ENCODE peak calls at places on chromosomes 4 and X, in eight cellular contexts. One of them, this sample, is unnamed. For H3K27me3 and H3K4me1, the result is how much of the 10 kb centered on the place peaks cover.

GRCh38 chr4:17347445-17347844 is 164.4 kb downstream of the QDPR start:
- DNase-seq in CD8-positive, alpha-beta T cell: no peak
- DNase-seq in heart right ventricle: no peak
- DNase-seq in cardiac muscle cell: peak
- DNase-seq in endothelial cell of umbilical vein: peak
- DNase-seq in tibial nerve: no peak
- DNase-seq in small intestine: peak
- DNase-seq in sigmoid colon: no peak
- DNase-seq in this sample: peak

GRCh38 chr4:48129307-48130014 is 4.6 kb downstream of the TXK start:
- DNase-seq in CD8-positive, alpha-beta T cell: no peak
- DNase-seq in heart right ventricle: peak
- DNase-seq in cardiac muscle cell: no peak
- DNase-seq in endothelial cell of umbilical vein: no peak
- DNase-seq in tibial nerve: no peak
- DNase-seq in small intestine: peak
- DNase-seq in sigmoid colon: no peak
- DNase-seq in this sample: no peak

GRCh38 chr4:3430524-3430923 is 11.2 kb upstream of the HGFAC start:
- DNase-seq in CD8-positive, alpha-beta T cell: no peak
- DNase-seq in heart right ventricle: peak
- DNase-seq in cardiac muscle cell: no peak
- DNase-seq in endothelial cell of umbilical vein: no peak
- DNase-seq in tibial nerve: no peak
- DNase-seq in small intestine: no peak
- DNase-seq in sigmoid colon: no peak
- DNase-seq in this sample: no peak

GRCh38 chr4:79396794-79397193 is 11.2 kb downstream of the GK2 start:
- DNase-seq in CD8-positive, alpha-beta T cell: no peak
- DNase-seq in heart right ventricle: no peak
- DNase-seq in cardiac muscle cell: no peak
- DNase-seq in endothelial cell of umbilical vein: no peak
- DNase-seq in tibial nerve: no peak
- DNase-seq in small intestine: no peak
- DNase-seq in sigmoid colon: no peak
- DNase-seq in this sample: no peak

GRCh38 chr4:127732623-127733199 is 2.5 kb downstream of the SLC25A31 start:
- DNase-seq in CD8-positive, alpha-beta T cell: no peak
- DNase-seq in heart right ventricle: no peak
- DNase-seq in cardiac muscle cell: peak
- DNase-seq in endothelial cell of umbilical vein: peak
- DNase-seq in tibial nerve: no peak
- DNase-seq in small intestine: peak
- DNase-seq in sigmoid colon: no peak
- DNase-seq in this sample: no peak

GRCh38 chr4:73701116-73701515 is 39.3 kb upstream of the CXCL8 start:
- DNase-seq in CD8-positive, alpha-beta T cell: no peak
- DNase-seq in heart right ventricle: no peak
- DNase-seq in cardiac muscle cell: no peak
- DNase-seq in endothelial cell of umbilical vein: no peak
- DNase-seq in tibial nerve: no peak
- DNase-seq in small intestine: no peak
- DNase-seq in sigmoid colon: no peak
- DNase-seq in this sample: no peak

GRCh38 chrX:109600114-109600710 is 24.8 kb downstream of the KCNE5 start:
- DNase-seq in CD8-positive, alpha-beta T cell: no peak
- DNase-seq in heart right ventricle: peak
- DNase-seq in cardiac muscle cell: peak
- DNase-seq in endothelial cell of umbilical vein: no peak
- DNase-seq in tibial nerve: no peak
- DNase-seq in small intestine: no peak
- DNase-seq in sigmoid colon: no peak
- DNase-seq in this sample: no peak

GRCh38 chr4:127162741-127163140 is 470.0 kb upstream of the INTU start:
- DNase-seq in CD8-positive, alpha-beta T cell: no peak
- DNase-seq in heart right ventricle: no peak
- DNase-seq in cardiac muscle cell: no peak
- DNase-seq in endothelial cell of umbilical vein: no peak
- DNase-seq in tibial nerve: no peak
- DNase-seq in small intestine: peak
- DNase-seq in sigmoid colon: no peak
- DNase-seq in this sample: no peak

GRCh38 chrX:140572724-140573123 is 67.9 kb upstream of the SOX3 start:
- DNase-seq in CD8-positive, alpha-beta T cell: no peak
- DNase-seq in heart right ventricle: no peak
- DNase-seq in cardiac muscle cell: peak
- DNase-seq in endothelial cell of umbilical vein: no peak
- DNase-seq in tibial nerve: no peak
- DNase-seq in small intestine: peak
- DNase-seq in sigmoid colon: no peak
- DNase-seq in this sample: peak

GRCh38 chr4:168151313-168151712 is 59.0 kb downstream of the ANXA10 start:
- DNase-seq in CD8-positive, alpha-beta T cell: no peak
- DNase-seq in heart right ventricle: no peak
- DNase-seq in cardiac muscle cell: no peak
- DNase-seq in endothelial cell of umbilical vein: no peak
- DNase-seq in tibial nerve: no peak
- DNase-seq in small intestine: no peak
- DNase-seq in sigmoid colon: no peak
- DNase-seq in this sample: no peak

GRCh38 chrX:20032201-20032600 is 41.3 kb upstream of the BCLAF3 start:
- DNase-seq in CD8-positive, alpha-beta T cell: no peak
- DNase-seq in heart right ventricle: no peak
- DNase-seq in cardiac muscle cell: no peak
- DNase-seq in endothelial cell of umbilical vein: no peak
- DNase-seq in tibial nerve: no peak
- DNase-seq in small intestine: no peak
- DNase-seq in sigmoid colon: no peak
- DNase-seq in this sample: peak

GRCh38 chr4:112266823-112267222 is 18.9 kb downstream of the TIFA start:
- DNase-seq in CD8-positive, alpha-beta T cell: no peak
- DNase-seq in heart right ventricle: no peak
- DNase-seq in cardiac muscle cell: no peak
- DNase-seq in endothelial cell of umbilical vein: peak
- DNase-seq in tibial nerve: no peak
- DNase-seq in small intestine: no peak
- DNase-seq in sigmoid colon: no peak
- DNase-seq in this sample: no peak

GRCh38 chrX:152480269-152481212 is 29.4 kb upstream of the GABRA3 start:
- DNase-seq in CD8-positive, alpha-beta T cell: no peak
- DNase-seq in heart right ventricle: no peak
- DNase-seq in cardiac muscle cell: no peak
- DNase-seq in endothelial cell of umbilical vein: no peak
- DNase-seq in tibial nerve: no peak
- DNase-seq in small intestine: no peak
- DNase-seq in sigmoid colon: no peak
- DNase-seq in this sample: no peak

GRCh38 chr4:88291003-88291402 is 6.6 kb upstream of the PPM1K start:
- DNase-seq in CD8-positive, alpha-beta T cell: no peak
- DNase-seq in heart right ventricle: no peak
- DNase-seq in cardiac muscle cell: peak
- DNase-seq in endothelial cell of umbilical vein: no peak
- DNase-seq in tibial nerve: no peak
- DNase-seq in small intestine: no peak
- DNase-seq in sigmoid colon: no peak
- DNase-seq in this sample: no peak

GRCh38 chr4:125105561-125105960 is 209.2 kb upstream of the FAT4 start:
- DNase-seq in CD8-positive, alpha-beta T cell: no peak
- DNase-seq in heart right ventricle: no peak
- DNase-seq in cardiac muscle cell: no peak
- DNase-seq in endothelial cell of umbilical vein: no peak
- DNase-seq in tibial nerve: no peak
- DNase-seq in small intestine: no peak
- DNase-seq in sigmoid colon: no peak
- DNase-seq in this sample: no peak

DNA sequence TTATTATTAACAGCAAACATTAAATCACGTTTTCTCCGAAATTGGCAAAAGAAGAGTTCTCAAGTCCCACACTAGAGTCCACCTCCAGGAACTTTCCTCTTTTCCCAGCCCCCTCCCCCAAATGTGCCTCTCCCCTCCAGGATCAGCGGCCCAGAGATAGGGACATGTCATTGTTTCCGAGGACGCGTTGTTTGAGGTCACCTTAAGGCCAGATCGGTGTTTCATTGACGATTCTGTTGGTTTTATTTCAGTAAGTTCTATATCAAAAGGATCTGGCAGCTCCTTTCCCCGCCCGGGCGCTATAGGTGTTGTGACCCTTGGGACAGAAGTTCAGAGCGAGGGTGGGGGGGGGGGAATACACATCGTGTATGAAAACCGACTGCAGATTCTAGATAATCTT is 938 bp upstream of the MSX1 start:
- DNase-seq in CD8-positive, alpha-beta T cell: no peak
- DNase-seq in heart right ventricle: no peak
- DNase-seq in cardiac muscle cell: no peak
- DNase-seq in endothelial cell of umbilical vein: no peak
- DNase-seq in tibial nerve: no peak
- DNase-seq in small intestine: no peak
- DNase-seq in sigmoid colon: no peak
- DNase-seq in this sample: no peak
- H3K27me3 ChIP-seq in CD8-positive, alpha-beta T cell: half or more
- H3K27me3 ChIP-seq in heart right ventricle: half or more
- H3K27me3 ChIP-seq in cardiac muscle cell: half or more
- H3K27me3 ChIP-seq in endothelial cell of umbilical vein: under half
- H3K27me3 ChIP-seq in tibial nerve: under half
- H3K27me3 ChIP-seq in small intestine: under half
- H3K27me3 ChIP-seq in sigmoid colon: half or more
- H3K27me3 ChIP-seq in this sample: half or more

DNA sequence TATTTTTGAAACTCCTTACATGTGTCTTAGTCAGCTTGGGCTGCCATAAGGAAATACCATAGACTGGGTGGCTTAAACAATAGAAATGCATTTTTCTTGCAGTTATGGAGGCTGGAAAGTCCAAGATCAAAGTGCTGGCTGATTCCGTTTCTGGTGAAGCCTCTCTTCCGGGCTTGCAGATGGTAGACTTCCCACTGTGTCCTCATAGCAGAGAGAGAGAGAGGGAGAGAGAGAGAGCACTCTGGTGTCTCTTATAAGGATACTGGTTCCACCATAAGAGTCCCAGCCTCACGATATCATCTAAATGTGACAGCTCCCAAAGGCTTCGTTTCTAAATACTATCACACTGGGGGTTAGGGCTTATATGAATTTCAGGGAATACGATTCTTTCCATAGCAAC is 39.7 kb downstream of the ENPEP start:
- DNase-seq in CD8-positive, alpha-beta T cell: no peak
- DNase-seq in heart right ventricle: no peak
- DNase-seq in cardiac muscle cell: no peak
- DNase-seq in endothelial cell of umbilical vein: no peak
- DNase-seq in tibial nerve: no peak
- DNase-seq in small intestine: peak
- DNase-seq in sigmoid colon: no peak
- DNase-seq in this sample: no peak
- H3K4me3 ChIP-seq in CD8-positive, alpha-beta T cell: peak
- H3K4me3 ChIP-seq in heart right ventricle: peak
- H3K4me3 ChIP-seq in cardiac muscle cell: no peak
- H3K4me3 ChIP-seq in endothelial cell of umbilical vein: peak
- H3K4me3 ChIP-seq in tibial nerve: no peak
- H3K4me3 ChIP-seq in small intestine: no peak
- H3K4me3 ChIP-seq in sigmoid colon: peak
- H3K4me3 ChIP-seq in this sample: peak

DNA sequence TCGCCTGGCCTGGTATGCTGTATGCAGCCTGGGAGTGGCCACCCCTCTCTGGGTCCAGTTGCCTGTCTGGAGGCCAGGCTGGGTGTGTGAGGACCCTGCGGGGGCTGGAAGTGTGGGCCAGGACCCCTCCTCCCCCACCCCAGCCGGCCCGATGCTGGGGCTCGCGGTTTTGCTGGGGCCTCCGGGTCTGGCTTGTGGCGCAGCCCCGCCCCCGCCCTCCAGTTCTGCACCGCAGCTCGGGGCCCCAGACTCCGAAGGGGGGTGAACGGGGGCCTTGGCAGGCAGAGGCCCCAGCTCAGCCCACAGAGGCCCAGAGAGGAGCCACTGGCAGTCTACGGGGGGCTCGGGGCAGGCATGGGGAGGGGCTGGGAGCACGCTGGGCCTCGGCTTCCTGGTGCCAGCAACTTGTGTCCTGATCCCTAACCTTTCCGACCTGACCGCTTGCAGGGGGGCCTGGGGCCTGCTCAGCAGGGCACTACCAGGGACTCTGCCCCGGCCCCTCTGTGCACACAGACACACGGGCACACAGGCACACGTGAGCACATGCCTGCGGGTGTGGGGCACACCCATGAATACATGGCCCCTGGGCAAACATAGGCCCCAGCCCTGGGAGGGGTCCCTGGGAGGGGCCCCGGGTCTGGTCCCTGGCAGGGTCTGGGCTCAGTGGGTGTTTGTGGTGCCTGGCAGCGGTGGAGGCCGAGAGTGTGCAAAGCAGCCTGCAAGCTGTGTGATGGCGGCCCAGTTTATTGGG is 21.4 kb upstream of the FGFR3 start:
- DNase-seq in CD8-positive, alpha-beta T cell: no peak
- DNase-seq in heart right ventricle: no peak
- DNase-seq in cardiac muscle cell: no peak
- DNase-seq in endothelial cell of umbilical vein: no peak
- DNase-seq in tibial nerve: no peak
- DNase-seq in small intestine: no peak
- DNase-seq in sigmoid colon: no peak
- DNase-seq in this sample: no peak
- H3K4me1 ChIP-seq in CD8-positive, alpha-beta T cell: under half
- H3K4me1 ChIP-seq in heart right ventricle: under half
- H3K4me1 ChIP-seq in cardiac muscle cell: under half
- H3K4me1 ChIP-seq in endothelial cell of umbilical vein: under half
- H3K4me1 ChIP-seq in tibial nerve: under half
- H3K4me1 ChIP-seq in small intestine: under half
- H3K4me1 ChIP-seq in sigmoid colon: under half
- H3K4me1 ChIP-seq in this sample: under half

GRCh38 chrX:33298622-33299021 is 87.3 kb upstream of the DMD start:
- DNase-seq in CD8-positive, alpha-beta T cell: no peak
- DNase-seq in heart right ventricle: no peak
- DNase-seq in cardiac muscle cell: peak
- DNase-seq in endothelial cell of umbilical vein: no peak
- DNase-seq in tibial nerve: no peak
- DNase-seq in small intestine: no peak
- DNase-seq in sigmoid colon: no peak
- DNase-seq in this sample: peak
- H3K27me3 ChIP-seq in CD8-positive, alpha-beta T cell: under half
- H3K27me3 ChIP-seq in heart right ventricle: under half
- H3K27me3 ChIP-seq in cardiac muscle cell: under half
- H3K27me3 ChIP-seq in endothelial cell of umbilical vein: under half
- H3K27me3 ChIP-seq in tibial nerve: under half
- H3K27me3 ChIP-seq in small intestine: under half
- H3K27me3 ChIP-seq in sigmoid colon: under half
- H3K27me3 ChIP-seq in this sample: under half

GRCh38 chr4:56871357-56871993 is 36.2 kb upstream of the REST start:
- DNase-seq in CD8-positive, alpha-beta T cell: no peak
- DNase-seq in heart right ventricle: no peak
- DNase-seq in cardiac muscle cell: no peak
- DNase-seq in endothelial cell of umbilical vein: no peak
- DNase-seq in tibial nerve: no peak
- DNase-seq in small intestine: no peak
- DNase-seq in sigmoid colon: no peak
- DNase-seq in this sample: peak
- H3K4me3 ChIP-seq in CD8-positive, alpha-beta T cell: no peak
- H3K4me3 ChIP-seq in heart right ventricle: no peak
- H3K4me3 ChIP-seq in cardiac muscle cell: no peak
- H3K4me3 ChIP-seq in endothelial cell of umbilical vein: no peak
- H3K4me3 ChIP-seq in tibial nerve: no peak
- H3K4me3 ChIP-seq in small intestine: no peak
- H3K4me3 ChIP-seq in sigmoid colon: no peak
- H3K4me3 ChIP-seq in this sample: peak